ENCODE peak calls at places on chromosomes 16 and 17, in seven cellular contexts. D is A549, M is transverse colon, S is H1, Z is ovary, B is GM12878, L is stomach. A is an unnamed sample. For H3K4me1, the result is how much of the 10 kb centered on the place peaks cover.

GRCh38 chr17:8818047-8818446 is 18.9 kb upstream of the MFSD6L start:
- DNase-seq in D (no peak), L (no peak), B (no peak), Z (no peak), M (no peak), S (no peak), A (no peak)

GRCh38 chr17:75654176-75654575 is 12.8 kb downstream of the RECQL5 start:
- DNase-seq in D (no peak), S (no peak), Z (no peak), M (no peak), B (no peak), L (no peak), A (no peak)

GRCh38 chr16:23506606-23506994 is 3.7 kb downstream of the GGA2 start:
- DNase-seq in M (no peak), S (no peak), D (no peak), B (no peak), Z (no peak), L (no peak), A (no peak)

GRCh38 chr17:77472837-77473214 is 332.1 kb downstream of the SEC14L1 start:
- DNase-seq in S (no peak), B (no peak), L (no peak), Z (no peak), D (no peak), M (no peak), A (no peak)

GRCh38 chr17:75487351-75488070 is 27.8 kb downstream of the CASKIN2 start:
- DNase-seq in D (no peak), M (peak), Z (no peak), L (no peak), B (no peak), S (no peak), A (no peak)

GRCh38 chr17:72458301-72458700 is 337.5 kb downstream of the SOX9 start:
- DNase-seq in S (no peak), Z (no peak), B (no peak), D (no peak), M (no peak), L (no peak), A (no peak)

GRCh38 chr17:46140645-46141197 is 52.5 kb downstream of the KANSL1 start:
- DNase-seq in M (no peak), B (no peak), D (no peak), Z (no peak), L (no peak), S (no peak), A (no peak)

GRCh38 chr16:74817851-74818250 is 43.2 kb upstream of the FA2H start:
- DNase-seq in Z (no peak), B (no peak), D (no peak), S (no peak), L (no peak), M (no peak), A (no peak)

GRCh38 chr17:82030470-82031302 is 792 bp upstream of the RAC3 start:
- DNase-seq in S (peak), L (peak), M (peak), D (peak), B (no peak), Z (peak), A (peak)

GRCh38 chr16:79612207-79612606 is 11.7 kb upstream of the MAF start:
- DNase-seq in S (no peak), Z (no peak), M (no peak), D (peak), L (no peak), B (no peak), A (no peak)

GRCh38 chr17:68033636-68034451 is 1.7 kb upstream of the KPNA2 start:
- DNase-seq in L (no peak), B (no peak), Z (no peak), D (peak), S (peak), M (no peak), A (no peak)

GRCh38 chr17:68035131-68035522 is 408 bp upstream of the KPNA2 start:
- DNase-seq in Z (peak), M (peak), B (no peak), L (peak), D (peak), S (no peak), A (peak)

GRCh38 chr17:68036304-68037147 is 991 bp downstream of the KPNA2 start:
- DNase-seq in S (no peak), Z (no peak), D (no peak), B (no peak), L (no peak), M (no peak), A (no peak)

GRCh38 chr17:68034452-68034776 is 1.1 kb upstream of the KPNA2 start:
- DNase-seq in D (no peak), M (no peak), S (no peak), B (no peak), Z (no peak), L (no peak), A (no peak)

DNA sequence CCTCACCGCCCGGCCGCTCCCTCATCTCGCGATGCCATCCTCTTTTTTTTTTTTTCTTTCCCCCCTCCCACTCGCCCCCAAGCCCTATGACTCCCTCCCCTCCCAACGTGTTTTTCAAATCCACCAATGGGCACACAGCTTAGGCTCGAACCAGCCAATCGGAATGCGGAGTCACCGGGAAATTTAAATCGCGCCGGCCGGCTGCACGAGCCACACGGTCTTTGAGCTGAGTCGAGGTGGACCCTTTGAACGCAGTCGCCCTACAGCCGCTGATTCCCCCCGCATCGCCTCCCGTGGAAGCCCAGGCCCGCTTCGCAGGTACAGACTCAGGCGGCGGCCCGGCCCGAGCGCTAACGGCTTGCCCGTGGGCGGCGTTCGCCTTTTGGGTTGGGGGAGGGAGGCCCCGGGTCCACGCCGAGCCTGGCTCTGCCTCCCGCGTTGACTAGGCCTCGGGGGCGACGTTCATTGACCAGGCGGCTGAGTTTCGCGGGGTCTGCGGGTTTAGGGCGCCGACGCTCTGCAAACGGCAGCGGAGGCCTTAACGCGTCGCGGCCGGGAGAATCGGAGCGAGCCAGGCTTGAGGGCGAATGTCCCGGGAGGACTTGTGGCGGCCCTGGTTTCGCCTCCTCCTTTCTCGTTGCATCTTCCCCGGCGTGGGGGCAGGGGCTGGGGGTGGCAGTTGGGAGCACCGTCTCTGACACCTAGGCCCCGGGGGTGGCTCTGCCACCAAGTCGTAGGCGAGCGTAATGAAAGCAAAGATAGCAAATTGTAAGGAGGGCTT is at the start of gene KPNA2:
- DNase-seq in L (peak), B (peak), M (peak), S (peak), D (peak), Z (peak), A (peak)
- TF ChIP-seq EP300 in L (no peak), B (no peak), M (no peak), S (no peak), D (no peak), Z (no peak), A (no peak)

GRCh38 chr17:2253768-2254406 is 49.7 kb downstream of the SMG6 start:
- DNase-seq in B (peak), D (no peak), S (no peak), Z (no peak), M (no peak), L (no peak), A (no peak)
- H3K4me1 ChIP-seq in B (under half), D (under half), S (under half), Z (under half), M (under half), L (under half), A (under half)

GRCh38 chr16:56608876-56609462 is 585 bp downstream of the MT2A start:
- DNase-seq in L (no peak), B (no peak), D (no peak), M (no peak), Z (no peak), S (no peak), A (no peak)
- TF ChIP-seq CTCF in L (no peak), B (no peak), D (no peak), M (no peak), Z (no peak), S (no peak), A (no peak)

GRCh38 chr17:44108440-44109311 is 14.8 kb downstream of the HDAC5 start:
- DNase-seq in L (peak), M (peak), D (peak), Z (peak), S (no peak), B (no peak), A (peak)
- TF ChIP-seq EP300 in L (no peak), M (no peak), D (peak), Z (peak), S (no peak), B (no peak), A (no peak)

GRCh38 chr16:71542377-71542776 is 16.2 kb downstream of the CHST4 start:
- DNase-seq in L (peak), B (no peak), S (no peak), Z (no peak), M (peak), D (peak), A (no peak)

GRCh38 chr16:71552698-71553503 is 24.0 kb downstream of the TAT start:
- DNase-seq in S (no peak), B (no peak), L (no peak), D (no peak), M (no peak), Z (no peak), A (no peak)

GRCh38 chr16:71547168-71547567 is 20.9 kb downstream of the CHST4 start:
- DNase-seq in B (no peak), S (no peak), Z (no peak), D (no peak), M (no peak), L (no peak), A (no peak)
- H3K4me1 ChIP-seq in B (under half), S (under half), Z (under half), D (under half), M (under half), L (under half), A (under half)

DNA sequence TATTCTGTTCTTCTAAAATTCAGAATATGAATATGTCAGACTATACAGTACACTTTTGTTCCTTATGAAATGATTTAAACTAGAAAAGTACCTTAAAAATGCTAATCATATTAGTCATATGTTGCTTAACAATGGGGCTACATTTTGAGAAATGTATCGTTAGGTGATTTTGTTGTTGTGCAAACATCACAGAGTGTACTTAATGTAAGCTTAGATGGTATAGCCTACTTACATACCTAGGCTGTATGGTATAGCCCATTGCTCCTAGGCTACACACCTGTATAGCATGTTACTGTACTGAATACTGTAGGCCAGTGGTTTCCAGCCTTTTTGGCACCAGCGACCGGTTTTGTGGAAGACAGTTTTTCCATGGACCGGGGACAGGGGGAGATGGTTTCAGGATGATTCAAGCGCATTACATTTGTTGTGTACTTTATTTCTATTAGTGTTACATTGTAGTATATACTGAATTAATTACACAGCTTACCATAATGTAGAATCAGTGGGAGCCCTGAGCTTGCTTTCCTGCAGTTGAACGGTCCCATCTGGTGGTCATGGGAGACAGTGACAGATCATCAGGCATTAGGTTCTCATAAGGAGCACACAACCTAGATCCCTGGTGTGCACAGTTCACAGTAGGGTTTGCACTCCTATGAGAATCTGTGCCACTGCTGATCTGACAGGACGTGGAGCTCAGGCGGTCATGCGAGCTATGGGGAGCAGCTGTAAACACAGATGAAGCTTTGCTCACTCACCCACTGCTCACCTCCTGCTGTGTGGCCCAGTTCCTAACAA is 35.0 kb upstream of the MRC2 start:
- DNase-seq in D (no peak), S (no peak), B (no peak), M (no peak), L (no peak), Z (no peak), A (no peak)
- TF ChIP-seq CTCF in D (no peak), S (no peak), B (no peak), M (no peak), L (no peak), Z (no peak), A (no peak)

DNA sequence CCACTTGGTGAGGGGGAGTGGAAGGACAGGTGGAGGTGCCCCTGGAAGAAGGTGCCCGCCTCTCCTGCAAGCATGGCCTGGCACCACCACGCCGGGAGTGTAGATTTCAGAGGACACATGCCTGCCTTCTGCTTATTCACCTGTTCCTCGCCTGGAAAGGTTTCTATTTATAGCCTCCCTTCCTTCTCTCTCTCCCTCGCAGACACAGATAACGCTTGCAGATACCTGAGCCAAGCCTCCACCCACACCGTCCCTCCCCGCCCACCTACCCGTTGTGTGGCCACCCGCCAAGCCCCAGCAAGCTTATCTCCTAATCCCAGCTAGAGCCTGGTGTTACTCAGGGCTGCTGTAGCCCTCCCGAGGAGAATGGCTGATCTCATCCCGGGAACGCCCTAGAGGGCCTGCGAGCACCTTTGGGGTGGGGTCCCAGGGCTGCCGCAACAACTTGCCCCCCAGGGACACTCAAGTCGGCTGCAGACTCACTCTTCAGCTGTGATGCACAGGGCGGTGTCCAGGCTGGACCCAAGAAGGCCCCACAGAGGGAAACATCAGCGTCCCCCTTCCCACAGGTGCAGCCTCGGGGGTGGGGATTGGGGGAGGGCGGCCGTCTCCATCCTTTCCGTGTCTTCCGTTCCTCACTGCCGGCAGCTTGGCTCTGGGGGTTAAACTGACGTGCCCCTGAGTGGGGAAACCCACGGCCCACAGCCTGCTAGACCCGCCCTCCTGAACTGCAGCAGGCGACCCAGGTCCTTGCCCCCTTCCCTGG is 1.9 kb upstream of the SNAI3 start:
- DNase-seq in Z (no peak), M (peak), L (peak), D (no peak), B (no peak), S (no peak), A (no peak)
- TF ChIP-seq EP300 in Z (no peak), M (no peak), L (no peak), D (no peak), B (no peak), S (no peak), A (no peak)

A was measured in tibial nerve.